ENCODE peak calls at places on chromosomes 1 and 21, in four cellular contexts. One of them, this sample, is unnamed.

GRCh38 chr1:167489581-167490340 is 28.6 kb downstream of the CD247 start:
- DNase-seq in adrenal gland: no peak
- DNase-seq in transverse colon: no peak
- DNase-seq in CD8-positive, alpha-beta T cell: peak
- DNase-seq in this sample: peak

GRCh38 chr1:54403808-54404261 is 2.4 kb downstream of the SSBP3 start:
- DNase-seq in adrenal gland: no peak
- DNase-seq in transverse colon: no peak
- DNase-seq in CD8-positive, alpha-beta T cell: no peak
- DNase-seq in this sample: no peak

GRCh38 chr1:45375104-45376090 is 35.2 kb upstream of the MUTYH start:
- DNase-seq in adrenal gland: no peak
- DNase-seq in transverse colon: no peak
- DNase-seq in CD8-positive, alpha-beta T cell: no peak
- DNase-seq in this sample: no peak

GRCh38 chr1:16207318-16208269 is 4.9 kb downstream of the ARHGEF19 start:
- DNase-seq in adrenal gland: peak
- DNase-seq in transverse colon: no peak
- DNase-seq in CD8-positive, alpha-beta T cell: no peak
- DNase-seq in this sample: no peak

GRCh38 chr1:28417441-28418277 is 48.1 kb downstream of the PHACTR4 start:
- DNase-seq in adrenal gland: peak
- DNase-seq in transverse colon: no peak
- DNase-seq in CD8-positive, alpha-beta T cell: no peak
- DNase-seq in this sample: no peak

GRCh38 chr1:168918860-168919741 is 187.4 kb upstream of the ATP1B1 start:
- DNase-seq in adrenal gland: no peak
- DNase-seq in transverse colon: no peak
- DNase-seq in CD8-positive, alpha-beta T cell: no peak
- DNase-seq in this sample: no peak

GRCh38 chr1:55635856-55636255 is 420.7 kb upstream of the USP24 start:
- DNase-seq in adrenal gland: no peak
- DNase-seq in transverse colon: no peak
- DNase-seq in CD8-positive, alpha-beta T cell: no peak
- DNase-seq in this sample: no peak

GRCh38 chr1:155121249-155121648 is 6.4 kb upstream of the EFNA1 start:
- DNase-seq in adrenal gland: no peak
- DNase-seq in transverse colon: no peak
- DNase-seq in CD8-positive, alpha-beta T cell: no peak
- DNase-seq in this sample: no peak

GRCh38 chr1:224287714-224288113 is 42.3 kb downstream of the NVL start:
- DNase-seq in adrenal gland: no peak
- DNase-seq in transverse colon: no peak
- DNase-seq in CD8-positive, alpha-beta T cell: no peak
- DNase-seq in this sample: no peak

GRCh38 chr1:16202281-16203210 is 9.9 kb downstream of the ARHGEF19 start:
- DNase-seq in adrenal gland: no peak
- DNase-seq in transverse colon: no peak
- DNase-seq in CD8-positive, alpha-beta T cell: no peak
- DNase-seq in this sample: no peak

GRCh38 chr1:21705303-21705980 is 36.3 kb upstream of the RAP1GAP start:
- DNase-seq in adrenal gland: no peak
- DNase-seq in transverse colon: no peak
- DNase-seq in CD8-positive, alpha-beta T cell: no peak
- DNase-seq in this sample: no peak

GRCh38 chr1:169529068-169529642 is 43.4 kb upstream of the SLC19A2 start:
- DNase-seq in adrenal gland: no peak
- DNase-seq in transverse colon: peak
- DNase-seq in CD8-positive, alpha-beta T cell: no peak
- DNase-seq in this sample: peak

GRCh38 chr1:147785794-147786506 is 25.5 kb upstream of the GJA5 start:
- DNase-seq in adrenal gland: no peak
- DNase-seq in transverse colon: no peak
- DNase-seq in CD8-positive, alpha-beta T cell: no peak
- DNase-seq in this sample: no peak

GRCh38 chr1:226688852-226689251 is 50.2 kb downstream of the ITPKB start:
- DNase-seq in adrenal gland: no peak
- DNase-seq in transverse colon: no peak
- DNase-seq in CD8-positive, alpha-beta T cell: no peak
- DNase-seq in this sample: no peak

GRCh38 chr1:156748670-156749428 is 2.6 kb downstream of the HDGF start:
- DNase-seq in adrenal gland: no peak
- DNase-seq in transverse colon: peak
- DNase-seq in CD8-positive, alpha-beta T cell: no peak
- DNase-seq in this sample: peak

GRCh38 chr1:208089971-208090755 is 154.0 kb downstream of the PLXNA2 start:
- DNase-seq in adrenal gland: no peak
- DNase-seq in transverse colon: no peak
- DNase-seq in CD8-positive, alpha-beta T cell: no peak
- DNase-seq in this sample: no peak

GRCh38 chr1:185154912-185155513 is 1.7 kb downstream of the TRMT1L start:
- DNase-seq in adrenal gland: no peak
- DNase-seq in transverse colon: no peak
- DNase-seq in CD8-positive, alpha-beta T cell: no peak
- DNase-seq in this sample: no peak

GRCh38 chr1:223531742-223532341 is 133.7 kb downstream of the CAPN8 start:
- DNase-seq in adrenal gland: peak
- DNase-seq in transverse colon: peak
- DNase-seq in CD8-positive, alpha-beta T cell: no peak
- DNase-seq in this sample: peak

GRCh38 chr1:225362805-225363204 is 65.0 kb downstream of the LBR start:
- DNase-seq in adrenal gland: no peak
- DNase-seq in transverse colon: no peak
- DNase-seq in CD8-positive, alpha-beta T cell: no peak
- DNase-seq in this sample: no peak

GRCh38 chr1:244349103-244349531 is 102.6 kb downstream of the ADSS2 start:
- DNase-seq in adrenal gland: peak
- DNase-seq in transverse colon: no peak
- DNase-seq in CD8-positive, alpha-beta T cell: no peak
- DNase-seq in this sample: peak

GRCh38 chr21:46500224-46500861 is 41.7 kb downstream of the DIP2A start:
- DNase-seq in adrenal gland: no peak
- DNase-seq in transverse colon: no peak
- DNase-seq in CD8-positive, alpha-beta T cell: no peak
- DNase-seq in this sample: no peak

GRCh38 chr1:2633936-2634491 is 1.2 kb upstream of the MMEL1 start:
- DNase-seq in adrenal gland: no peak
- DNase-seq in transverse colon: no peak
- DNase-seq in CD8-positive, alpha-beta T cell: no peak
- DNase-seq in this sample: no peak

GRCh38 chr1:43890815-43891214 is 42.8 kb upstream of the ARTN start:
- DNase-seq in adrenal gland: no peak
- DNase-seq in transverse colon: no peak
- DNase-seq in CD8-positive, alpha-beta T cell: no peak
- DNase-seq in this sample: no peak

GRCh38 chr1:223628233-223628632 is 37.3 kb downstream of the CAPN8 start:
- DNase-seq in adrenal gland: no peak
- DNase-seq in transverse colon: peak
- DNase-seq in CD8-positive, alpha-beta T cell: no peak
- DNase-seq in this sample: no peak

GRCh38 chr1:154386643-154387352 is 18.3 kb upstream of the IL6R start:
- DNase-seq in adrenal gland: no peak
- DNase-seq in transverse colon: peak
- DNase-seq in CD8-positive, alpha-beta T cell: peak
- DNase-seq in this sample: peak

GRCh38 chr21:44741921-44742320 is 30.5 kb upstream of the TSPEAR start:
- DNase-seq in adrenal gland: no peak
- DNase-seq in transverse colon: no peak
- DNase-seq in CD8-positive, alpha-beta T cell: no peak
- DNase-seq in this sample: no peak

GRCh38 chr1:41416081-41416480 is 54.8 kb downstream of the FOXO6 start:
- DNase-seq in adrenal gland: no peak
- DNase-seq in transverse colon: no peak
- DNase-seq in CD8-positive, alpha-beta T cell: no peak
- DNase-seq in this sample: no peak

GRCh38 chr1:111598534-111598933 is 21.1 kb upstream of the RAP1A start:
- DNase-seq in adrenal gland: no peak
- DNase-seq in transverse colon: no peak
- DNase-seq in CD8-positive, alpha-beta T cell: peak
- DNase-seq in this sample: no peak

GRCh38 chr1:201696217-201696761 is 132.7 kb upstream of the IPO9 start:
- DNase-seq in adrenal gland: peak
- DNase-seq in transverse colon: peak
- DNase-seq in CD8-positive, alpha-beta T cell: no peak
- DNase-seq in this sample: no peak

GRCh38 chr1:167223144-167224103 is 2.7 kb downstream of the POU2F1 start:
- DNase-seq in adrenal gland: no peak
- DNase-seq in transverse colon: no peak
- DNase-seq in CD8-positive, alpha-beta T cell: no peak
- DNase-seq in this sample: no peak

GRCh38 chr1:46466477-46467182 is 23.0 kb upstream of the DMBX1 start:
- DNase-seq in adrenal gland: no peak
- DNase-seq in transverse colon: no peak
- DNase-seq in CD8-positive, alpha-beta T cell: no peak
- DNase-seq in this sample: no peak

DNA sequence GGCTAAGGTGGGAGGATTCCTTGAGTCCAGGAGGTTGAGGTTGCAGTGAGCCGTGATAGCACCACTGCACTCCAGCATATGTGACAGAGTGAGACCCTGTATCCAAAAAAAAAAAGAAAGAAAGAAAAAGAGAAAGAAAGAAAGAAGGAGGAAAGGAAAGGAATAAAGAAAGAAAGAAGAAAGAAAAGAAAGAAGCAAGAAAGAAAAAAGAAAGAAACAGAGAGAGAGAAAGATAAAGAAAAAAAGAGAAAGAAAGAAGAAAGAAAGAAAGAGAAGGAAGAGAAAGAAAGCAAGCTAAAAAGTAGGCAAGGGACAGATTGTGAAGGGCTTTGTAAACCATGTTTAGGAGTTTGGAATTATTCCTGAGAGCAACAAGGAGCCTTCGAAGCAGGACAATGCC is 80.1 kb downstream of the MAB21L3 start:
- DNase-seq in adrenal gland: no peak
- DNase-seq in transverse colon: no peak
- DNase-seq in CD8-positive, alpha-beta T cell: no peak
- DNase-seq in this sample: no peak
- TF ChIP-seq CTCF in adrenal gland: no peak
- TF ChIP-seq CTCF in transverse colon: no peak
- TF ChIP-seq CTCF in CD8-positive, alpha-beta T cell: no peak
- TF ChIP-seq CTCF in this sample: no peak

GRCh38 chr21:39913651-39914145 is 46.5 kb downstream of the PCP4 start:
- DNase-seq in adrenal gland: no peak
- DNase-seq in transverse colon: no peak
- DNase-seq in CD8-positive, alpha-beta T cell: no peak
- DNase-seq in this sample: no peak

GRCh38 chr21:39915881-39916280 is 48.6 kb downstream of the PCP4 start:
- DNase-seq in adrenal gland: no peak
- DNase-seq in transverse colon: no peak
- DNase-seq in CD8-positive, alpha-beta T cell: no peak
- DNase-seq in this sample: no peak

GRCh38 chr21:39908265-39908923 is 41.2 kb downstream of the PCP4 start:
- DNase-seq in adrenal gland: no peak
- DNase-seq in transverse colon: no peak
- DNase-seq in CD8-positive, alpha-beta T cell: no peak
- DNase-seq in this sample: no peak

GRCh38 chr21:39911792-39912191 is 44.6 kb downstream of the PCP4 start:
- DNase-seq in adrenal gland: no peak
- DNase-seq in transverse colon: no peak
- DNase-seq in CD8-positive, alpha-beta T cell: no peak
- DNase-seq in this sample: no peak

DNA sequence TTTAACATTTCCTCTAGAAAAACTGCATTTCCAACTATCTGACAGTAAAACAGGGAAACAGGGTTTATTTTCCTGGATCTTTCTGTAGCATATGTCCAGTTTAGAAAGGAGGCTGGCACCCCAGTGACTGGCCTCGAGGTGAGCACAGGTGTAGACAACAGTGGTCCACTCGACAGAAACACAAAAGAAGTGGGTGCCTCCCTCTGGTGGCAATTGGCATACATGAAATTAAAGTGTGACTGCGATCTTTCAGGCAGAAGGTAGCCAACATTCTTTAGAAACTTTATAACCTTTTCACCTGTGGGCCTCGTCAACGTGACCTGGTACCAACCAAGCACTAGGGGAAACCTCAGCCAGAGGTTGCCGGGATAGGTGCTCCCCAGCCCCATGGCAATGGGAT is 44.0 kb downstream of the PCP4 start:
- DNase-seq in adrenal gland: no peak
- DNase-seq in transverse colon: no peak
- DNase-seq in CD8-positive, alpha-beta T cell: no peak
- DNase-seq in this sample: no peak
- TF ChIP-seq CTCF in adrenal gland: no peak
- TF ChIP-seq CTCF in transverse colon: no peak
- TF ChIP-seq CTCF in CD8-positive, alpha-beta T cell: no peak
- TF ChIP-seq CTCF in this sample: no peak

DNA sequence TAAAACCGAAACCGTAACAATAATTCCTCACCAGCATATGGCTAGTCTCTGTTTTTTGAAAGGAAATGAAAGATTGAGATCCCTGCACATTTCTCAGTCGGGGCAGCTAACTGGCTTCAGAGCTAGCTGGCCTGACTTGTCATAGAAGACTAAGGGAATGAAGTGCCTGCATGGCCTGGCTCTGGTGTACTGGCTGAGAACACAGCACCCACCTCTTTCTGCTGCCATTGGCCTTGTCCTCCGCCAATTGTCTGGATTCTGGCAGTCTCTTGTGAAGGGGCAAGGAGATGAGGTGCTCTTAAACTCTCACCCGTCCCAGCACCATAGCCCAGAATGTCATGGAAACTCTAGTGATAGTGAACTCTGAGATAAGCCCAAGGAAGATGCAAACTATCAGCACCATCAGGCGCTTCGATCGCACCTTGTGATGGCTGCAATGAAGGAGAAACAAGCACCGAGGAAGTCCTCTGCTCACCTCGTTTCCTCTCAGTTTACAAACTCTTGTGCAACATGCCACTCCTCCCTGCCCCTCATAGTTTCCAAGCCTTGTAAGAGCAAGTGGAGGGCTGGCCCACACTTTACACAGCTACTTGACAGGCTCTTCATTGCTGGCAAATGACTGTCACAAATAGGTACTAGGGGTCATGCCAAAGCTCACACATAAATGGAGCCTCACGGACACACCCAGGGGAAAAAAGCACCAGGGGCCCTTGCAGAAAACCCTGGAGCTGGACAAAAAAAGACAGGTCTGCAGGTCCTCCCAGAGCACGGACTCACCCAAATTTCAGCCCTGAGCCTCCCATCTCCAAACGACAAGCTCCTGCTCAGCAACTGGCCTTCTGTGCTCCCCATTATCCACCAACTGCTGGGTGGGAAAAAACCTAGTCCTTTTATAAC is 16.4 kb downstream of the INPP5B start:
- DNase-seq in adrenal gland: no peak
- DNase-seq in transverse colon: no peak
- DNase-seq in CD8-positive, alpha-beta T cell: peak
- DNase-seq in this sample: no peak
- TF ChIP-seq CTCF in adrenal gland: no peak
- TF ChIP-seq CTCF in transverse colon: no peak
- TF ChIP-seq CTCF in CD8-positive, alpha-beta T cell: no peak
- TF ChIP-seq CTCF in this sample: no peak

DNA sequence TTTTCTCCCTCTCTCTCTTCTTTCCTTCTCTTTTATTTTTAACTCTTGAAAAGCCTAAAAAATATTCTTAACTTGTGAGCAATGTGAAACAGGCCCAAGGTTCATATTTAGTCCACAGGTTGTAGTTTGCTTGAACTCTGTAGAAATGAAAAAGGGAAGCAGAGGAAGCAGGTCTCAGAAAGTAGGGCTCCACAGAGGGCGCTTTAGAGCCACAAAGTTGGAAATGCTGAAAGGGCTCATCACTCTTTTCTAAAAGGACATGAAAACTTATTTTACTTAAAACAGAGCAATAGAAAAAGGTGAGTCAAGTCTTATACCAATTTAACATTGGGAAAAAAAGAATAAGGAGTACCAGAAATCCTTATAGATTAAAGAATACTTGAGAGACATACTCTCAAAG is 247.0 kb downstream of the USP25 start:
- DNase-seq in adrenal gland: no peak
- DNase-seq in transverse colon: no peak
- DNase-seq in CD8-positive, alpha-beta T cell: no peak
- DNase-seq in this sample: no peak
- TF ChIP-seq CTCF in adrenal gland: no peak
- TF ChIP-seq CTCF in transverse colon: no peak
- TF ChIP-seq CTCF in CD8-positive, alpha-beta T cell: no peak
- TF ChIP-seq CTCF in this sample: no peak